ENCODE peak calls at places on chromosomes 12 and 14, in ten cellular contexts. H is hippocampal formation; E is activated CD8-positive, alpha-beta memory T cell treated with anti-CD3 and anti-CD28 coated beads for 24 hours; F is naive thymus-derived CD4-positive, alpha-beta T cell; X is cardiac fibroblast; T is RPMI7951; L is Calu3; S is HuH-7.5; I is EH; P is activated naive CD8-positive, alpha-beta T cell treated with anti-CD3 and anti-CD28 coated beads, Interleukin-2, amount 50 U/mL, for 24 hours. V is an unnamed sample.

GRCh38 chr14:29243355-29243754 is 476.8 kb downstream of the FOXG1 start:
- DNase-seq in H (no peak), E (no peak), F (no peak), X (peak), T (peak), L (no peak), S (no peak), I (peak), P (no peak), V (no peak)

GRCh38 chr12:113852273-113852672 is 113.9 kb downstream of the RBM19 start:
- DNase-seq in H (no peak), E (no peak), F (no peak), X (no peak), T (no peak), L (no peak), S (no peak), I (no peak), P (no peak), V (no peak)

GRCh38 chr14:99361596-99362220 is 89.7 kb upstream of the BCL11B start:
- DNase-seq in H (no peak), E (no peak), F (no peak), X (no peak), T (no peak), L (no peak), S (no peak), I (no peak), P (no peak), V (no peak)

GRCh38 chr14:105487449-105487985 is 831 bp downstream of the CRIP1 start:
- DNase-seq in H (no peak), E (peak), F (peak), X (no peak), T (no peak), L (no peak), S (no peak), I (no peak), P (peak), V (no peak)

GRCh38 chr14:74582910-74583581 is 29.0 kb downstream of the LTBP2 start:
- DNase-seq in H (no peak), E (no peak), F (no peak), X (peak), T (peak), L (no peak), S (no peak), I (peak), P (no peak), V (no peak)

GRCh38 chr12:79929065-79929464 is 5.8 kb downstream of the PPP1R12A start:
- DNase-seq in H (no peak), E (no peak), F (no peak), X (no peak), T (no peak), L (no peak), S (no peak), I (no peak), P (no peak), V (no peak)

GRCh38 chr14:68279777-68280233 is 460.2 kb downstream of the RAD51B start:
- DNase-seq in H (no peak), E (no peak), F (no peak), X (no peak), T (no peak), L (no peak), S (no peak), I (no peak), P (no peak), V (no peak)

GRCh38 chr12:91226-91625 is 24.7 kb downstream of the IQSEC3 start:
- DNase-seq in H (peak), E (no peak), F (no peak), X (no peak), T (no peak), L (no peak), S (no peak), I (no peak), P (no peak), V (no peak)

GRCh38 chr14:32403688-32404087 is 74.6 kb downstream of the AKAP6 start:
- DNase-seq in H (no peak), E (no peak), F (no peak), X (peak), T (no peak), L (no peak), S (no peak), I (peak), P (no peak), V (no peak)

GRCh38 chr12:50765325-50765911 is 1.5 kb downstream of the ATF1 start:
- DNase-seq in H (peak), E (no peak), F (peak), X (peak), T (peak), L (peak), S (peak), I (peak), P (peak), V (no peak)

GRCh38 chr12:132146772-132147422 is 2.6 kb downstream of the NOC4L start:
- DNase-seq in H (no peak), E (no peak), F (no peak), X (no peak), T (no peak), L (no peak), S (no peak), I (no peak), P (no peak), V (no peak)

V was measured in osteocyte.